ENCODE peak calls at places on chromosomes 13 and 19, in ten cellular contexts. M is activated T-cell treated with anti-CD3 and anti-CD28 coated beads for 1 hour; G is cerebellar nuclear complex; I is 8988T; T is activated naive CD4-positive, alpha-beta T cell treated with anti-CD3 and anti-CD28 coated beads, Interleukin-2, amount 50 U/mL, for 16 hours; P is omental fat pad; D is testis; Q is neural progenitor cell; X is esophagus squamous epithelium; S is amniotic stem cell. K is an unnamed sample.

GRCh38 chr19:50224986-50225747 is 21.7 kb downstream of the MYH14 start:
- DNase-seq in M (no peak), G (no peak), I (no peak), T (no peak), P (no peak), D (no peak), Q (no peak), X (no peak), S (no peak), K (no peak)

GRCh38 chr19:54674021-54674617 is 11.3 kb downstream of the LILRB4 start:
- DNase-seq in M (no peak), G (no peak), I (peak; percentile 24), T (no peak), P (no peak), D (no peak), Q (peak; percentile 55), X (no peak), S (no peak), K (no peak)

GRCh38 chr19:12939908-12940533 is 1.6 kb downstream of the CALR start:
- DNase-seq in M (no peak), G (no peak), I (no peak), T (no peak), P (no peak), D (no peak), Q (no peak), X (no peak), S (no peak), K (no peak)

GRCh38 chr19:57239982-57240310 is 486 bp upstream of the ZNF805 start:
- DNase-seq in M (no peak), G (no peak), I (no peak), T (no peak), P (no peak), D (no peak), Q (no peak), X (no peak), S (no peak), K (no peak)

GRCh38 chr13:110339263-110339662 is 32.2 kb downstream of the COL4A2 start:
- DNase-seq in M (no peak), G (no peak), I (no peak), T (no peak), P (no peak), D (no peak), Q (no peak), X (no peak), S (no peak), K (no peak)

GRCh38 chr19:10686193-10686592 is 15.0 kb upstream of the QTRT1 start:
- DNase-seq in M (no peak), G (no peak), I (no peak), T (no peak), P (no peak), D (no peak), Q (no peak), X (no peak), S (no peak), K (no peak)

GRCh38 chr19:33309826-33310225 is 7.5 kb upstream of the CEBPA start:
- DNase-seq in M (no peak), G (no peak), I (no peak), T (no peak), P (no peak), D (no peak), Q (no peak), X (no peak), S (no peak), K (no peak)

GRCh38 chr19:45947926-45948325 is 25.7 kb downstream of the NOVA2 start:
- DNase-seq in M (no peak), G (no peak), I (no peak), T (no peak), P (no peak), D (no peak), Q (no peak), X (no peak), S (no peak), K (no peak)

GRCh38 chr19:31974941-31975340 is 370.5 kb upstream of the ZNF507 start:
- DNase-seq in M (no peak), G (no peak), I (no peak), T (no peak), P (no peak), D (no peak), Q (no peak), X (no peak), S (no peak), K (no peak)

GRCh38 chr19:44653977-44654784 is 10.5 kb downstream of the PVR start:
- DNase-seq in M (peak; percentile 55), G (no peak), I (peak; percentile 39), T (peak; percentile 67), P (peak; percentile 42), D (peak; percentile 80), Q (peak; percentile 80), X (no peak), S (no peak), K (no peak)